ENCODE peak calls at places on chromosomes 5 and 9, in nine cellular contexts. E is psoas muscle, L is A549, S is IMR-90, K is OCI-LY7, D is thoracic aorta, A is neural progenitor cell, J is brain microvascular endothelial cell, W is PC-3. X is an unnamed sample.

GRCh38 chr5:169160405-169160901 is 140.5 kb downstream of the SLIT3 start:
- DNase-seq in J (peak; percentile 2), K (no peak), W (peak; percentile 45), A (no peak), D (no peak), L (peak; percentile 46), E (no peak), S (no peak), X (no peak)

GRCh38 chr5:103305829-103306228 is 47.3 kb downstream of the MACIR start:
- DNase-seq in E (no peak), W (peak; percentile 23), L (no peak), A (no peak), K (no peak), J (peak; percentile 23), D (no peak), S (peak; percentile 0), X (no peak)

GRCh38 chr9:132694144-132694543 is 23.9 kb downstream of the GTF3C4 start:
- DNase-seq in J (peak; percentile 7), L (peak; percentile 24), K (peak; percentile 23), E (no peak), A (peak; percentile 30), S (peak; percentile 25), D (no peak), W (peak; percentile 17), X (no peak)

GRCh38 chr5:160444407-160444806 is 22.8 kb downstream of the PTTG1 start:
- DNase-seq in A (no peak), D (no peak), E (no peak), J (no peak), S (no peak), L (no peak), K (no peak), W (no peak), X (no peak)

GRCh38 chr5:134289509-134290113 is 63.7 kb upstream of the PPP2CA start:
- DNase-seq in W (peak; percentile 75), J (peak; percentile 56), E (peak; percentile 17), D (no peak), K (peak; percentile 67), L (peak; percentile 87), S (peak; percentile 83), A (peak; percentile 83), X (peak; percentile 38)

GRCh38 chr5:4362411-4362810 is 766.8 kb downstream of the IRX1 start:
- DNase-seq in D (no peak), W (no peak), S (no peak), E (no peak), K (no peak), J (no peak), L (no peak), A (no peak), X (no peak)

GRCh38 chr5:2334686-2335085 is 416.8 kb downstream of the IRX2 start:
- DNase-seq in L (no peak), S (no peak), K (no peak), W (no peak), D (no peak), E (no peak), J (no peak), A (peak; percentile 43), X (no peak)

GRCh38 chr5:41219655-41220269 is 6.4 kb upstream of the C6 start:
- DNase-seq in W (no peak), S (no peak), D (no peak), K (no peak), L (no peak), J (no peak), E (no peak), A (no peak), X (no peak)

GRCh38 chr9:35657327-35658143 is at the start of gene RMRP:
- DNase-seq in J (peak; percentile 99), W (peak; percentile 96), E (peak; percentile 98), L (peak; percentile 100), D (peak; percentile 88), K (peak; percentile 96), S (peak; percentile 100), A (peak; percentile 98), X (peak; percentile 86)

GRCh38 chr5:177336112-177336511 is 15.4 kb downstream of the LMAN2 start:
- DNase-seq in S (no peak), K (peak; percentile 63), L (peak; percentile 74), E (no peak), J (no peak), D (no peak), W (peak; percentile 53), A (peak; percentile 25), X (no peak)

GRCh38 chr5:95605786-95606185 is 14.1 kb upstream of the GPR150 start:
- DNase-seq in J (no peak), K (no peak), L (no peak), D (no peak), W (peak; percentile 55), A (no peak), S (no peak), E (no peak), X (no peak)

GRCh38 chr9:85536076-85536475 is 205.7 kb downstream of the AGTPBP1 start:
- DNase-seq in S (peak; percentile 60), J (peak; percentile 82), E (no peak), D (peak; percentile 49), A (no peak), W (peak; percentile 39), L (no peak), K (no peak), X (no peak)

GRCh38 chr9:75063556-75064305 is 24.2 kb downstream of the NMRK1 start:
- DNase-seq in W (peak; percentile 2), D (no peak), L (no peak), A (no peak), J (no peak), S (peak; percentile 63), K (no peak), E (no peak), X (no peak)

GRCh38 chr9:134939080-134939733 is 21.5 kb upstream of the FCN1 start:
- DNase-seq in A (no peak), E (no peak), D (no peak), K (no peak), W (peak; percentile 5), L (no peak), S (no peak), J (no peak), X (no peak)

GRCh38 chr5:97181856-97182545 is 1.0 kb downstream of the RIOK2 start:
- DNase-seq in D (no peak), A (no peak), E (no peak), L (no peak), K (no peak), W (no peak), J (no peak), S (peak; percentile 50), X (no peak)

GRCh38 chr5:151772868-151773561 is 1.3 kb downstream of the G3BP1 start:
- DNase-seq in A (no peak), W (peak; percentile 35), K (no peak), S (peak; percentile 56), J (no peak), D (no peak), L (no peak), E (no peak), X (no peak)

GRCh38 chr5:61637566-61637965 is 305.5 kb downstream of the ZSWIM6 start:
- DNase-seq in J (no peak), L (no peak), A (peak; percentile 62), E (no peak), W (peak; percentile 31), K (no peak), D (no peak), S (no peak), X (no peak)

GRCh38 chr5:179749857-179750508 is 17.4 kb downstream of the MAML1 start:
- DNase-seq in J (no peak), W (no peak), L (no peak), S (no peak), D (no peak), E (no peak), K (no peak), A (no peak), X (no peak)

GRCh38 chr5:35804201-35804653 is 52.5 kb upstream of the IL7R start:
- DNase-seq in W (no peak), A (no peak), J (no peak), S (no peak), L (no peak), E (no peak), D (no peak), K (peak; percentile 24), X (no peak)

GRCh38 chr9:68577778-68578591 is 37.3 kb upstream of the TMEM252 start:
- DNase-seq in J (no peak), E (no peak), W (no peak), S (no peak), A (no peak), K (peak; percentile 82), L (no peak), D (no peak), X (no peak)

GRCh38 chr5:157511656-157512644 is 51.9 kb downstream of the NIPAL4 start:
- DNase-seq in S (peak; percentile 98), A (peak; percentile 13), J (peak; percentile 99), W (peak; percentile 99), E (peak; percentile 92), D (peak; percentile 94), L (peak; percentile 86), K (no peak), X (no peak)
- H3K4me3 ChIP-seq in S (no peak overlapping the region), A (no peak overlapping the region), J (no peak overlapping the region), W (peak overlapping the region; percentile 6), E (no peak overlapping the region), D (peak overlapping the region; percentile 16), L (no peak overlapping the region), K (no peak overlapping the region), X (no peak overlapping the region)

DNA sequence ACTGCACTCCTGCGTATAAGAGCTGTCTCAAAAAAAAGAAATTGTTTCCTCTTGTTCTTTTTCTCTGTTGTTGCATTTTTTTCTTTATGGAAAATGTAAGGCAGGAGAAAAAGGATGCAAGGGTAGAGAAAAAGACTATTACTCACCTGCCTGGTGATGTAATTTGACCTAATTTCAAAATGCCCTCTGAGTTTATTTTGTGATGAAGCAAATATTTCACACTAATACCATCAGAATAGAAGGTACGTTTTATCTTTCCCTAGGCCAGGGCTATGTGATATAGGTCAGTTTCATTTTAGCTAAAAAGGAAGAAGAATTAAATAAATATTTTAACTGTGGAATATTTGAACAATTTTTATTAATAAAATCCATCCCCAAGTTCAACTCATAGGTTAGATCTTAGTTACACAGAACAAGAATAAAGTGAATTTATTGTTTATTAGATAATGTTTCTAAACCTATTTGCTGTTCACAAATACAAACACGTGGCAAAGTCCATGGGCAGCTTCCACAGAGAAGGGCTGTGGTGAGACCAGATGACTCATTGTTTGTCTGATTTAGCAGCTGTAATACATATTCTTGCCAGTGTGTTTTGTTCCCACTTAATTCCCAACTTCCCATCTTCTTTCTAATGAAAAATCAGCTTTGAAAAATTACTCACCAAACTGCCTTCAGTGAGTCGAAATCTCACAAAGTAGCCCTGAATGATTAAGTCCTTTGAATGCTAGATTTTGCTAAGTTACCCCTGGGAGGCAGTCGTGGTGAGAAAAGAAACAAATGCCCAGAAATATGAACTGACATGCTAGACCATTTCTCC is 52.8 kb upstream of the CCDC112 start:
- DNase-seq in K (no peak), L (peak; percentile 79), E (peak; percentile 32), J (peak; percentile 84), W (peak; percentile 81), D (no peak), S (peak; percentile 90), A (no peak), X (no peak)
- TF ChIP-seq CTCF in K (no peak), L (no peak), E (peak; percentile 24), J (no peak), W (peak; percentile 25), D (no peak), S (no peak), A (no peak), X (no peak)

GRCh38 chr9:33850267-33850629 is 33.3 kb downstream of the UBE2R2 start:
- DNase-seq in D (no peak), A (no peak), J (no peak), S (no peak), E (no peak), W (no peak), K (no peak), L (no peak), X (no peak)
- H3K27ac ChIP-seq in D (no peak overlapping the region), A (peak overlapping the region; percentile 56), J (no peak overlapping the region), S (no peak overlapping the region), E (peak overlapping the region; percentile 61), W (peak overlapping the region; percentile 74), K (peak overlapping the region; percentile 19), L (peak overlapping the region; percentile 19), X (no peak overlapping the region)

GRCh38 chr5:850511-851006 is at the start of gene ZDHHC11:
- DNase-seq in S (no peak), E (peak; percentile 40), L (no peak), W (peak; percentile 89), J (no peak), A (peak; percentile 58), D (no peak), K (no peak), X (no peak)
- H3K4me3 ChIP-seq in S (no peak within 1 kb of the TSS), E (peak within 1 kb of the TSS; percentile 22), L (no peak within 1 kb of the TSS), W (peak within 1 kb of the TSS; percentile 73), J (no peak within 1 kb of the TSS), A (no peak within 1 kb of the TSS), D (no peak within 1 kb of the TSS), K (no peak within 1 kb of the TSS), X (no peak within 1 kb of the TSS)